ENCODE peak calls at places on chromosomes 11 and 22, in seven cellular contexts. One of them, this sample, is unnamed.

GRCh38 chr11:45142241-45142885 is 4.1 kb upstream of the PRDM11 start:
- DNase-seq in GM12865: no peak
- DNase-seq in activated naive CD4-positive, alpha-beta T cell: no peak
- DNase-seq in neuronal stem cell: no peak
- DNase-seq in heart left ventricle: no peak
- DNase-seq in HTR-8/SVneo: no peak
- DNase-seq in NCI-H1436 treated with DMSO at 0.1 percent for 48 hours: no peak
- DNase-seq in this sample: no peak

GRCh38 chr11:967995-968751 is 42.5 kb downstream of the AP2A2 start:
- DNase-seq in GM12865: no peak
- DNase-seq in activated naive CD4-positive, alpha-beta T cell: no peak
- DNase-seq in neuronal stem cell: no peak
- DNase-seq in heart left ventricle: no peak
- DNase-seq in HTR-8/SVneo: no peak
- DNase-seq in NCI-H1436 treated with DMSO at 0.1 percent for 48 hours: no peak
- DNase-seq in this sample: no peak

GRCh38 chr11:117842131-117842941 is 17.8 kb upstream of the FXYD2 start:
- DNase-seq in GM12865: peak
- DNase-seq in activated naive CD4-positive, alpha-beta T cell: no peak
- DNase-seq in neuronal stem cell: no peak
- DNase-seq in heart left ventricle: peak
- DNase-seq in HTR-8/SVneo: no peak
- DNase-seq in NCI-H1436 treated with DMSO at 0.1 percent for 48 hours: no peak
- DNase-seq in this sample: peak

GRCh38 chr11:17405232-17406005 is 17.0 kb upstream of the KCNJ11 start:
- DNase-seq in GM12865: peak
- DNase-seq in activated naive CD4-positive, alpha-beta T cell: no peak
- DNase-seq in neuronal stem cell: no peak
- DNase-seq in heart left ventricle: peak
- DNase-seq in HTR-8/SVneo: no peak
- DNase-seq in NCI-H1436 treated with DMSO at 0.1 percent for 48 hours: peak
- DNase-seq in this sample: peak

GRCh38 chr11:2387266-2387982 is 10.3 kb downstream of the CD81 start:
- DNase-seq in GM12865: peak
- DNase-seq in activated naive CD4-positive, alpha-beta T cell: no peak
- DNase-seq in neuronal stem cell: no peak
- DNase-seq in heart left ventricle: no peak
- DNase-seq in HTR-8/SVneo: no peak
- DNase-seq in NCI-H1436 treated with DMSO at 0.1 percent for 48 hours: no peak
- DNase-seq in this sample: no peak

GRCh38 chr11:121522043-121522941 is 69.5 kb upstream of the SORL1-AS1 start:
- DNase-seq in GM12865: no peak
- DNase-seq in activated naive CD4-positive, alpha-beta T cell: no peak
- DNase-seq in neuronal stem cell: no peak
- DNase-seq in heart left ventricle: no peak
- DNase-seq in HTR-8/SVneo: no peak
- DNase-seq in NCI-H1436 treated with DMSO at 0.1 percent for 48 hours: no peak
- DNase-seq in this sample: no peak

GRCh38 chr11:64924910-64925284 is 408 bp downstream of the PPP2R5B start:
- DNase-seq in GM12865: no peak
- DNase-seq in activated naive CD4-positive, alpha-beta T cell: no peak
- DNase-seq in neuronal stem cell: no peak
- DNase-seq in heart left ventricle: no peak
- DNase-seq in HTR-8/SVneo: peak
- DNase-seq in NCI-H1436 treated with DMSO at 0.1 percent for 48 hours: no peak
- DNase-seq in this sample: no peak

GRCh38 chr11:30422828-30423648 is 100.1 kb downstream of the ARL14EP start:
- DNase-seq in GM12865: no peak
- DNase-seq in activated naive CD4-positive, alpha-beta T cell: no peak
- DNase-seq in neuronal stem cell: no peak
- DNase-seq in heart left ventricle: no peak
- DNase-seq in HTR-8/SVneo: no peak
- DNase-seq in NCI-H1436 treated with DMSO at 0.1 percent for 48 hours: no peak
- DNase-seq in this sample: no peak

GRCh38 chr11:107741044-107741823 is 29.4 kb upstream of the SLN start:
- DNase-seq in GM12865: peak
- DNase-seq in activated naive CD4-positive, alpha-beta T cell: no peak
- DNase-seq in neuronal stem cell: no peak
- DNase-seq in heart left ventricle: no peak
- DNase-seq in HTR-8/SVneo: peak
- DNase-seq in NCI-H1436 treated with DMSO at 0.1 percent for 48 hours: no peak
- DNase-seq in this sample: no peak

GRCh38 chr11:61645179-61645868 is 34.9 kb upstream of the DAGLA start:
- DNase-seq in GM12865: no peak
- DNase-seq in activated naive CD4-positive, alpha-beta T cell: no peak
- DNase-seq in neuronal stem cell: no peak
- DNase-seq in heart left ventricle: peak
- DNase-seq in HTR-8/SVneo: no peak
- DNase-seq in NCI-H1436 treated with DMSO at 0.1 percent for 48 hours: no peak
- DNase-seq in this sample: no peak

GRCh38 chr22:42131562-42131961 is 952 bp upstream of the CYP2D6 start:
- DNase-seq in GM12865: no peak
- DNase-seq in activated naive CD4-positive, alpha-beta T cell: no peak
- DNase-seq in neuronal stem cell: no peak
- DNase-seq in heart left ventricle: no peak
- DNase-seq in HTR-8/SVneo: no peak
- DNase-seq in NCI-H1436 treated with DMSO at 0.1 percent for 48 hours: no peak
- DNase-seq in this sample: no peak

GRCh38 chr22:46390652-46391301 is 55.3 kb downstream of the TRMU start:
- DNase-seq in GM12865: no peak
- DNase-seq in activated naive CD4-positive, alpha-beta T cell: no peak
- DNase-seq in neuronal stem cell: no peak
- DNase-seq in heart left ventricle: peak
- DNase-seq in HTR-8/SVneo: no peak
- DNase-seq in NCI-H1436 treated with DMSO at 0.1 percent for 48 hours: no peak
- DNase-seq in this sample: no peak

GRCh38 chr11:870127-870413 is 27.4 kb downstream of the TSPAN4 start:
- DNase-seq in GM12865: no peak
- DNase-seq in activated naive CD4-positive, alpha-beta T cell: no peak
- DNase-seq in neuronal stem cell: no peak
- DNase-seq in heart left ventricle: no peak
- DNase-seq in HTR-8/SVneo: no peak
- DNase-seq in NCI-H1436 treated with DMSO at 0.1 percent for 48 hours: no peak
- DNase-seq in this sample: no peak

GRCh38 chr11:120682866-120683265 is 171.3 kb downstream of the GRIK4 start:
- DNase-seq in GM12865: no peak
- DNase-seq in activated naive CD4-positive, alpha-beta T cell: no peak
- DNase-seq in neuronal stem cell: no peak
- DNase-seq in heart left ventricle: no peak
- DNase-seq in HTR-8/SVneo: no peak
- DNase-seq in NCI-H1436 treated with DMSO at 0.1 percent for 48 hours: no peak
- DNase-seq in this sample: no peak

GRCh38 chr11:1782831-1783724 is 19.4 kb upstream of the CTSD start:
- DNase-seq in GM12865: no peak
- DNase-seq in activated naive CD4-positive, alpha-beta T cell: no peak
- DNase-seq in neuronal stem cell: no peak
- DNase-seq in heart left ventricle: no peak
- DNase-seq in HTR-8/SVneo: peak
- DNase-seq in NCI-H1436 treated with DMSO at 0.1 percent for 48 hours: no peak
- DNase-seq in this sample: no peak

GRCh38 chr22:43343262-43343988 is at the start of gene SCUBE1:
- DNase-seq in GM12865: no peak
- DNase-seq in activated naive CD4-positive, alpha-beta T cell: no peak
- DNase-seq in neuronal stem cell: peak
- DNase-seq in heart left ventricle: peak
- DNase-seq in HTR-8/SVneo: peak
- DNase-seq in NCI-H1436 treated with DMSO at 0.1 percent for 48 hours: peak
- DNase-seq in this sample: peak

GRCh38 chr11:126149759-126150236 is 61.7 kb downstream of the RPUSD4 start:
- DNase-seq in GM12865: no peak
- DNase-seq in activated naive CD4-positive, alpha-beta T cell: no peak
- DNase-seq in neuronal stem cell: no peak
- DNase-seq in heart left ventricle: no peak
- DNase-seq in HTR-8/SVneo: no peak
- DNase-seq in NCI-H1436 treated with DMSO at 0.1 percent for 48 hours: no peak
- DNase-seq in this sample: no peak

GRCh38 chr11:2377511-2378443 is 667 bp downstream of the CD81 start:
- DNase-seq in GM12865: peak
- DNase-seq in activated naive CD4-positive, alpha-beta T cell: no peak
- DNase-seq in neuronal stem cell: peak
- DNase-seq in heart left ventricle: no peak
- DNase-seq in HTR-8/SVneo: peak
- DNase-seq in NCI-H1436 treated with DMSO at 0.1 percent for 48 hours: no peak
- DNase-seq in this sample: peak

GRCh38 chr11:130533113-130533803 is 84.8 kb downstream of the ADAMTS15 start:
- DNase-seq in GM12865: no peak
- DNase-seq in activated naive CD4-positive, alpha-beta T cell: no peak
- DNase-seq in neuronal stem cell: no peak
- DNase-seq in heart left ventricle: no peak
- DNase-seq in HTR-8/SVneo: no peak
- DNase-seq in NCI-H1436 treated with DMSO at 0.1 percent for 48 hours: no peak
- DNase-seq in this sample: no peak

GRCh38 chr11:88618716-88619462 is 281.4 kb upstream of the CTSC start:
- DNase-seq in GM12865: no peak
- DNase-seq in activated naive CD4-positive, alpha-beta T cell: no peak
- DNase-seq in neuronal stem cell: no peak
- DNase-seq in heart left ventricle: no peak
- DNase-seq in HTR-8/SVneo: no peak
- DNase-seq in NCI-H1436 treated with DMSO at 0.1 percent for 48 hours: no peak
- DNase-seq in this sample: no peak

GRCh38 chr22:47209077-47209514 is 446.6 kb downstream of the TBC1D22A start:
- DNase-seq in GM12865: no peak
- DNase-seq in activated naive CD4-positive, alpha-beta T cell: no peak
- DNase-seq in neuronal stem cell: no peak
- DNase-seq in heart left ventricle: no peak
- DNase-seq in HTR-8/SVneo: no peak
- DNase-seq in NCI-H1436 treated with DMSO at 0.1 percent for 48 hours: no peak
- DNase-seq in this sample: peak

GRCh38 chr11:27839226-27839913 is 139.1 kb upstream of the BDNF start:
- DNase-seq in GM12865: peak
- DNase-seq in activated naive CD4-positive, alpha-beta T cell: no peak
- DNase-seq in neuronal stem cell: no peak
- DNase-seq in heart left ventricle: no peak
- DNase-seq in HTR-8/SVneo: peak
- DNase-seq in NCI-H1436 treated with DMSO at 0.1 percent for 48 hours: no peak
- DNase-seq in this sample: no peak

GRCh38 chr11:113932788-113933187 is 28.2 kb downstream of the HTR3B start:
- DNase-seq in GM12865: no peak
- DNase-seq in activated naive CD4-positive, alpha-beta T cell: no peak
- DNase-seq in neuronal stem cell: no peak
- DNase-seq in heart left ventricle: no peak
- DNase-seq in HTR-8/SVneo: no peak
- DNase-seq in NCI-H1436 treated with DMSO at 0.1 percent for 48 hours: no peak
- DNase-seq in this sample: no peak

GRCh38 chr22:24455751-24456426 is 28.5 kb downstream of the ADORA2A start:
- DNase-seq in GM12865: no peak
- DNase-seq in activated naive CD4-positive, alpha-beta T cell: no peak
- DNase-seq in neuronal stem cell: no peak
- DNase-seq in heart left ventricle: peak
- DNase-seq in HTR-8/SVneo: no peak
- DNase-seq in NCI-H1436 treated with DMSO at 0.1 percent for 48 hours: no peak
- DNase-seq in this sample: no peak

GRCh38 chr22:25407859-25408229 is 156.6 kb upstream of the GRK3 start:
- DNase-seq in GM12865: no peak
- DNase-seq in activated naive CD4-positive, alpha-beta T cell: no peak
- DNase-seq in neuronal stem cell: no peak
- DNase-seq in heart left ventricle: no peak
- DNase-seq in HTR-8/SVneo: no peak
- DNase-seq in NCI-H1436 treated with DMSO at 0.1 percent for 48 hours: no peak
- DNase-seq in this sample: no peak

GRCh38 chr11:9529333-9529648 is 44.2 kb upstream of the WEE1 start:
- DNase-seq in GM12865: no peak
- DNase-seq in activated naive CD4-positive, alpha-beta T cell: no peak
- DNase-seq in neuronal stem cell: no peak
- DNase-seq in heart left ventricle: peak
- DNase-seq in HTR-8/SVneo: no peak
- DNase-seq in NCI-H1436 treated with DMSO at 0.1 percent for 48 hours: no peak
- DNase-seq in this sample: no peak

GRCh38 chr11:98793276-98793675 is 227.5 kb upstream of the CNTN5 start:
- DNase-seq in GM12865: no peak
- DNase-seq in activated naive CD4-positive, alpha-beta T cell: no peak
- DNase-seq in neuronal stem cell: no peak
- DNase-seq in heart left ventricle: no peak
- DNase-seq in HTR-8/SVneo: no peak
- DNase-seq in NCI-H1436 treated with DMSO at 0.1 percent for 48 hours: no peak
- DNase-seq in this sample: no peak

GRCh38 chr11:60303661-60304060 is 23.2 kb downstream of the MS4A4A start:
- DNase-seq in GM12865: no peak
- DNase-seq in activated naive CD4-positive, alpha-beta T cell: no peak
- DNase-seq in neuronal stem cell: no peak
- DNase-seq in heart left ventricle: no peak
- DNase-seq in HTR-8/SVneo: no peak
- DNase-seq in NCI-H1436 treated with DMSO at 0.1 percent for 48 hours: no peak
- DNase-seq in this sample: no peak

GRCh38 chr11:45147871-45148270 is 1.4 kb downstream of the PRDM11 start:
- DNase-seq in GM12865: no peak
- DNase-seq in activated naive CD4-positive, alpha-beta T cell: no peak
- DNase-seq in neuronal stem cell: no peak
- DNase-seq in heart left ventricle: no peak
- DNase-seq in HTR-8/SVneo: no peak
- DNase-seq in NCI-H1436 treated with DMSO at 0.1 percent for 48 hours: no peak
- DNase-seq in this sample: peak

GRCh38 chr11:95739526-95739925 is 50.1 kb downstream of the FAM76B start:
- DNase-seq in GM12865: no peak
- DNase-seq in activated naive CD4-positive, alpha-beta T cell: no peak
- DNase-seq in neuronal stem cell: no peak
- DNase-seq in heart left ventricle: no peak
- DNase-seq in HTR-8/SVneo: no peak
- DNase-seq in NCI-H1436 treated with DMSO at 0.1 percent for 48 hours: no peak
- DNase-seq in this sample: no peak

GRCh38 chr11:43787823-43788222 is 92.8 kb upstream of the ALKBH3 start:
- DNase-seq in GM12865: no peak
- DNase-seq in activated naive CD4-positive, alpha-beta T cell: no peak
- DNase-seq in neuronal stem cell: no peak
- DNase-seq in heart left ventricle: no peak
- DNase-seq in HTR-8/SVneo: no peak
- DNase-seq in NCI-H1436 treated with DMSO at 0.1 percent for 48 hours: no peak
- DNase-seq in this sample: no peak

GRCh38 chr11:101446238-101446637 is 137.6 kb downstream of the TRPC6 start:
- DNase-seq in GM12865: no peak
- DNase-seq in activated naive CD4-positive, alpha-beta T cell: no peak
- DNase-seq in neuronal stem cell: no peak
- DNase-seq in heart left ventricle: no peak
- DNase-seq in HTR-8/SVneo: peak
- DNase-seq in NCI-H1436 treated with DMSO at 0.1 percent for 48 hours: no peak
- DNase-seq in this sample: no peak

GRCh38 chr11:75557649-75558494 is 4.2 kb upstream of the SERPINH1 start:
- DNase-seq in GM12865: no peak
- DNase-seq in activated naive CD4-positive, alpha-beta T cell: no peak
- DNase-seq in neuronal stem cell: no peak
- DNase-seq in heart left ventricle: peak
- DNase-seq in HTR-8/SVneo: peak
- DNase-seq in NCI-H1436 treated with DMSO at 0.1 percent for 48 hours: no peak
- DNase-seq in this sample: no peak

GRCh38 chr11:2436013-2436520 is 8.2 kb downstream of the TRPM5 start:
- DNase-seq in GM12865: no peak
- DNase-seq in activated naive CD4-positive, alpha-beta T cell: no peak
- DNase-seq in neuronal stem cell: no peak
- DNase-seq in heart left ventricle: no peak
- DNase-seq in HTR-8/SVneo: no peak
- DNase-seq in NCI-H1436 treated with DMSO at 0.1 percent for 48 hours: no peak
- DNase-seq in this sample: no peak

GRCh38 chr22:42544686-42545085 is 9.1 kb upstream of the SERHL2 start:
- DNase-seq in GM12865: no peak
- DNase-seq in activated naive CD4-positive, alpha-beta T cell: no peak
- DNase-seq in neuronal stem cell: no peak
- DNase-seq in heart left ventricle: no peak
- DNase-seq in HTR-8/SVneo: no peak
- DNase-seq in NCI-H1436 treated with DMSO at 0.1 percent for 48 hours: no peak
- DNase-seq in this sample: no peak

GRCh38 chr11:2266586-2267305 is 3.6 kb downstream of the ASCL2 start:
- DNase-seq in GM12865: no peak
- DNase-seq in activated naive CD4-positive, alpha-beta T cell: no peak
- DNase-seq in neuronal stem cell: no peak
- DNase-seq in heart left ventricle: no peak
- DNase-seq in HTR-8/SVneo: no peak
- DNase-seq in NCI-H1436 treated with DMSO at 0.1 percent for 48 hours: no peak
- DNase-seq in this sample: no peak

GRCh38 chr11:20544536-20545237 is 54.7 kb upstream of the SLC6A5 start:
- DNase-seq in GM12865: no peak
- DNase-seq in activated naive CD4-positive, alpha-beta T cell: no peak
- DNase-seq in neuronal stem cell: no peak
- DNase-seq in heart left ventricle: no peak
- DNase-seq in HTR-8/SVneo: no peak
- DNase-seq in NCI-H1436 treated with DMSO at 0.1 percent for 48 hours: no peak
- DNase-seq in this sample: no peak

GRCh38 chr11:122183933-122184332 is 67.9 kb upstream of the BLID start:
- DNase-seq in GM12865: no peak
- DNase-seq in activated naive CD4-positive, alpha-beta T cell: no peak
- DNase-seq in neuronal stem cell: no peak
- DNase-seq in heart left ventricle: no peak
- DNase-seq in HTR-8/SVneo: no peak
- DNase-seq in NCI-H1436 treated with DMSO at 0.1 percent for 48 hours: no peak
- DNase-seq in this sample: no peak

This sample was measured in ecto neural progenitor cell.